ENCODE peak calls at places on chromosome 14, in nine cellular contexts. One of them, this sample, is unnamed.

GRCh38 chr14:54683882-54684794 is 117.2 kb downstream of the SAMD4A start:
- DNase-seq in hippocampal formation: no peak
- DNase-seq in Caki2: no peak
- DNase-seq in uterus: peak
- DNase-seq in T-helper 1 cell: no peak
- DNase-seq in left kidney: peak
- DNase-seq in HS-5: peak
- DNase-seq in iris pigment epithelial cell: peak
- DNase-seq in ELR: peak
- DNase-seq in this sample: no peak

GRCh38 chr14:78614651-78615050 is 444.5 kb downstream of the NRXN3 start:
- DNase-seq in hippocampal formation: no peak
- DNase-seq in Caki2: no peak
- DNase-seq in uterus: no peak
- DNase-seq in T-helper 1 cell: no peak
- DNase-seq in left kidney: no peak
- DNase-seq in HS-5: no peak
- DNase-seq in iris pigment epithelial cell: no peak
- DNase-seq in ELR: no peak
- DNase-seq in this sample: no peak

GRCh38 chr14:60656755-60657608 is 7.7 kb upstream of the SIX1 start:
- DNase-seq in hippocampal formation: no peak
- DNase-seq in Caki2: peak
- DNase-seq in uterus: peak
- DNase-seq in T-helper 1 cell: no peak
- DNase-seq in left kidney: peak
- DNase-seq in HS-5: peak
- DNase-seq in iris pigment epithelial cell: peak
- DNase-seq in ELR: peak
- DNase-seq in this sample: peak

GRCh38 chr14:78519863-78520262 is 349.7 kb downstream of the NRXN3 start:
- DNase-seq in hippocampal formation: no peak
- DNase-seq in Caki2: peak
- DNase-seq in uterus: no peak
- DNase-seq in T-helper 1 cell: no peak
- DNase-seq in left kidney: peak
- DNase-seq in HS-5: no peak
- DNase-seq in iris pigment epithelial cell: peak
- DNase-seq in ELR: peak
- DNase-seq in this sample: no peak

GRCh38 chr14:68687746-68688145 is 105.1 kb downstream of the ZFP36L1 start:
- DNase-seq in hippocampal formation: no peak
- DNase-seq in Caki2: peak
- DNase-seq in uterus: peak
- DNase-seq in T-helper 1 cell: no peak
- DNase-seq in left kidney: peak
- DNase-seq in HS-5: peak
- DNase-seq in iris pigment epithelial cell: peak
- DNase-seq in ELR: peak
- DNase-seq in this sample: no peak

GRCh38 chr14:47189911-47190503 is 485.4 kb downstream of the MDGA2 start:
- DNase-seq in hippocampal formation: no peak
- DNase-seq in Caki2: no peak
- DNase-seq in uterus: no peak
- DNase-seq in T-helper 1 cell: no peak
- DNase-seq in left kidney: peak
- DNase-seq in HS-5: no peak
- DNase-seq in iris pigment epithelial cell: no peak
- DNase-seq in ELR: no peak
- DNase-seq in this sample: no peak

GRCh38 chr14:84442481-84442880 is 1087.5 kb upstream of the FLRT2 start:
- DNase-seq in hippocampal formation: no peak
- DNase-seq in Caki2: no peak
- DNase-seq in uterus: no peak
- DNase-seq in T-helper 1 cell: no peak
- DNase-seq in left kidney: peak
- DNase-seq in HS-5: no peak
- DNase-seq in iris pigment epithelial cell: no peak
- DNase-seq in ELR: no peak
- DNase-seq in this sample: no peak

GRCh38 chr14:76326918-76327689 is 48.8 kb upstream of the ESRRB start:
- DNase-seq in hippocampal formation: no peak
- DNase-seq in Caki2: no peak
- DNase-seq in uterus: no peak
- DNase-seq in T-helper 1 cell: no peak
- DNase-seq in left kidney: no peak
- DNase-seq in HS-5: no peak
- DNase-seq in iris pigment epithelial cell: no peak
- DNase-seq in ELR: no peak
- DNase-seq in this sample: no peak

GRCh38 chr14:61811882-61812346 is 49.7 kb downstream of the SNAPC1 start:
- DNase-seq in hippocampal formation: no peak
- DNase-seq in Caki2: no peak
- DNase-seq in uterus: no peak
- DNase-seq in T-helper 1 cell: no peak
- DNase-seq in left kidney: no peak
- DNase-seq in HS-5: no peak
- DNase-seq in iris pigment epithelial cell: no peak
- DNase-seq in ELR: no peak
- DNase-seq in this sample: no peak

GRCh38 chr14:47422191-47422590 is 253.2 kb downstream of the MDGA2 start:
- DNase-seq in hippocampal formation: no peak
- DNase-seq in Caki2: no peak
- DNase-seq in uterus: no peak
- DNase-seq in T-helper 1 cell: no peak
- DNase-seq in left kidney: no peak
- DNase-seq in HS-5: no peak
- DNase-seq in iris pigment epithelial cell: no peak
- DNase-seq in ELR: no peak
- DNase-seq in this sample: no peak

GRCh38 chr14:104419865-104420458 is 159.6 kb upstream of the C14orf180 start:
- DNase-seq in hippocampal formation: no peak
- DNase-seq in Caki2: no peak
- DNase-seq in uterus: no peak
- DNase-seq in T-helper 1 cell: no peak
- DNase-seq in left kidney: no peak
- DNase-seq in HS-5: no peak
- DNase-seq in iris pigment epithelial cell: no peak
- DNase-seq in ELR: no peak
- DNase-seq in this sample: no peak

GRCh38 chr14:88168498-88169165 is 154.4 kb downstream of the KCNK10 start:
- DNase-seq in hippocampal formation: no peak
- DNase-seq in Caki2: no peak
- DNase-seq in uterus: no peak
- DNase-seq in T-helper 1 cell: peak
- DNase-seq in left kidney: peak
- DNase-seq in HS-5: no peak
- DNase-seq in iris pigment epithelial cell: peak
- DNase-seq in ELR: peak
- DNase-seq in this sample: no peak

GRCh38 chr14:76688373-76688671 is 72.9 kb upstream of the VASH1 start:
- DNase-seq in hippocampal formation: no peak
- DNase-seq in Caki2: no peak
- DNase-seq in uterus: no peak
- DNase-seq in T-helper 1 cell: no peak
- DNase-seq in left kidney: no peak
- DNase-seq in HS-5: no peak
- DNase-seq in iris pigment epithelial cell: no peak
- DNase-seq in ELR: no peak
- DNase-seq in this sample: no peak

GRCh38 chr14:65780566-65780965 is 368.0 kb downstream of the FUT8 start:
- DNase-seq in hippocampal formation: no peak
- DNase-seq in Caki2: no peak
- DNase-seq in uterus: no peak
- DNase-seq in T-helper 1 cell: no peak
- DNase-seq in left kidney: no peak
- DNase-seq in HS-5: no peak
- DNase-seq in iris pigment epithelial cell: no peak
- DNase-seq in ELR: no peak
- DNase-seq in this sample: no peak

GRCh38 chr14:104323551-104324175 is 185.3 kb downstream of the KIF26A start:
- DNase-seq in hippocampal formation: no peak
- DNase-seq in Caki2: no peak
- DNase-seq in uterus: no peak
- DNase-seq in T-helper 1 cell: no peak
- DNase-seq in left kidney: no peak
- DNase-seq in HS-5: no peak
- DNase-seq in iris pigment epithelial cell: no peak
- DNase-seq in ELR: no peak
- DNase-seq in this sample: no peak

GRCh38 chr14:22561661-22562579 is 27.1 kb downstream of the DAD1 start:
- DNase-seq in hippocampal formation: no peak
- DNase-seq in Caki2: no peak
- DNase-seq in uterus: no peak
- DNase-seq in T-helper 1 cell: peak
- DNase-seq in left kidney: no peak
- DNase-seq in HS-5: no peak
- DNase-seq in iris pigment epithelial cell: peak
- DNase-seq in ELR: no peak
- DNase-seq in this sample: no peak

GRCh38 chr14:27078176-27078575 is 480.3 kb upstream of the NOVA1 start:
- DNase-seq in hippocampal formation: no peak
- DNase-seq in Caki2: peak
- DNase-seq in uterus: no peak
- DNase-seq in T-helper 1 cell: no peak
- DNase-seq in left kidney: no peak
- DNase-seq in HS-5: no peak
- DNase-seq in iris pigment epithelial cell: no peak
- DNase-seq in ELR: no peak
- DNase-seq in this sample: peak

GRCh38 chr14:99929601-99930000 is 135.6 kb upstream of the EVL start:
- DNase-seq in hippocampal formation: no peak
- DNase-seq in Caki2: no peak
- DNase-seq in uterus: no peak
- DNase-seq in T-helper 1 cell: no peak
- DNase-seq in left kidney: no peak
- DNase-seq in HS-5: no peak
- DNase-seq in iris pigment epithelial cell: no peak
- DNase-seq in ELR: no peak
- DNase-seq in this sample: no peak

GRCh38 chr14:23864856-23865255 is 88.7 kb upstream of the DHRS4 start:
- DNase-seq in hippocampal formation: no peak
- DNase-seq in Caki2: no peak
- DNase-seq in uterus: no peak
- DNase-seq in T-helper 1 cell: no peak
- DNase-seq in left kidney: peak
- DNase-seq in HS-5: no peak
- DNase-seq in iris pigment epithelial cell: no peak
- DNase-seq in ELR: no peak
- DNase-seq in this sample: no peak

GRCh38 chr14:104098272-104099095 is 13.0 kb downstream of the ASPG start:
- DNase-seq in hippocampal formation: no peak
- DNase-seq in Caki2: no peak
- DNase-seq in uterus: no peak
- DNase-seq in T-helper 1 cell: no peak
- DNase-seq in left kidney: no peak
- DNase-seq in HS-5: no peak
- DNase-seq in iris pigment epithelial cell: no peak
- DNase-seq in ELR: no peak
- DNase-seq in this sample: no peak

GRCh38 chr14:28652782-28653181 is 113.8 kb upstream of the FOXG1 start:
- DNase-seq in hippocampal formation: no peak
- DNase-seq in Caki2: no peak
- DNase-seq in uterus: no peak
- DNase-seq in T-helper 1 cell: no peak
- DNase-seq in left kidney: no peak
- DNase-seq in HS-5: no peak
- DNase-seq in iris pigment epithelial cell: peak
- DNase-seq in ELR: peak
- DNase-seq in this sample: no peak

GRCh38 chr14:38948171-38948570 is 154.9 kb downstream of the SEC23A start:
- DNase-seq in hippocampal formation: no peak
- DNase-seq in Caki2: no peak
- DNase-seq in uterus: no peak
- DNase-seq in T-helper 1 cell: no peak
- DNase-seq in left kidney: no peak
- DNase-seq in HS-5: peak
- DNase-seq in iris pigment epithelial cell: peak
- DNase-seq in ELR: peak
- DNase-seq in this sample: no peak

GRCh38 chr14:22664261-22664660 is 20.1 kb upstream of the OR6J1 start:
- DNase-seq in hippocampal formation: no peak
- DNase-seq in Caki2: no peak
- DNase-seq in uterus: no peak
- DNase-seq in T-helper 1 cell: no peak
- DNase-seq in left kidney: peak
- DNase-seq in HS-5: no peak
- DNase-seq in iris pigment epithelial cell: peak
- DNase-seq in ELR: no peak
- DNase-seq in this sample: no peak

GRCh38 chr14:70714055-70714550 is 72.4 kb downstream of the TTC9 start:
- DNase-seq in hippocampal formation: no peak
- DNase-seq in Caki2: peak
- DNase-seq in uterus: no peak
- DNase-seq in T-helper 1 cell: peak
- DNase-seq in left kidney: peak
- DNase-seq in HS-5: no peak
- DNase-seq in iris pigment epithelial cell: peak
- DNase-seq in ELR: peak
- DNase-seq in this sample: peak

GRCh38 chr14:105326891-105327694 is 12.5 kb downstream of the PACS2 start:
- DNase-seq in hippocampal formation: no peak
- DNase-seq in Caki2: no peak
- DNase-seq in uterus: no peak
- DNase-seq in T-helper 1 cell: no peak
- DNase-seq in left kidney: peak
- DNase-seq in HS-5: no peak
- DNase-seq in iris pigment epithelial cell: no peak
- DNase-seq in ELR: no peak
- DNase-seq in this sample: no peak

GRCh38 chr14:51954657-51955056 is 34.7 kb upstream of the RTRAF start:
- DNase-seq in hippocampal formation: no peak
- DNase-seq in Caki2: no peak
- DNase-seq in uterus: no peak
- DNase-seq in T-helper 1 cell: no peak
- DNase-seq in left kidney: no peak
- DNase-seq in HS-5: no peak
- DNase-seq in iris pigment epithelial cell: no peak
- DNase-seq in ELR: no peak
- DNase-seq in this sample: no peak

GRCh38 chr14:75699331-75699730 is 38.3 kb downstream of the TTLL5 start:
- DNase-seq in hippocampal formation: no peak
- DNase-seq in Caki2: no peak
- DNase-seq in uterus: no peak
- DNase-seq in T-helper 1 cell: no peak
- DNase-seq in left kidney: no peak
- DNase-seq in HS-5: no peak
- DNase-seq in iris pigment epithelial cell: no peak
- DNase-seq in ELR: no peak
- DNase-seq in this sample: no peak

GRCh38 chr14:100078997-100079561 is 13.9 kb downstream of the EVL start:
- DNase-seq in hippocampal formation: no peak
- DNase-seq in Caki2: no peak
- DNase-seq in uterus: no peak
- DNase-seq in T-helper 1 cell: peak
- DNase-seq in left kidney: no peak
- DNase-seq in HS-5: no peak
- DNase-seq in iris pigment epithelial cell: peak
- DNase-seq in ELR: peak
- DNase-seq in this sample: no peak

GRCh38 chr14:43052897-43053296 is 1446.2 kb downstream of the LRFN5 start:
- DNase-seq in hippocampal formation: no peak
- DNase-seq in Caki2: no peak
- DNase-seq in uterus: no peak
- DNase-seq in T-helper 1 cell: no peak
- DNase-seq in left kidney: no peak
- DNase-seq in HS-5: no peak
- DNase-seq in iris pigment epithelial cell: no peak
- DNase-seq in ELR: no peak
- DNase-seq in this sample: no peak

GRCh38 chr14:65846469-65846868 is 433.9 kb downstream of the FUT8 start:
- DNase-seq in hippocampal formation: no peak
- DNase-seq in Caki2: no peak
- DNase-seq in uterus: no peak
- DNase-seq in T-helper 1 cell: no peak
- DNase-seq in left kidney: no peak
- DNase-seq in HS-5: no peak
- DNase-seq in iris pigment epithelial cell: no peak
- DNase-seq in ELR: peak
- DNase-seq in this sample: no peak

GRCh38 chr14:103576371-103577024 is 13.7 kb downstream of the COA8 start:
- DNase-seq in hippocampal formation: peak
- DNase-seq in Caki2: peak
- DNase-seq in uterus: peak
- DNase-seq in T-helper 1 cell: no peak
- DNase-seq in left kidney: peak
- DNase-seq in HS-5: no peak
- DNase-seq in iris pigment epithelial cell: peak
- DNase-seq in ELR: peak
- DNase-seq in this sample: peak

This sample was measured in kidney glomerular epithelial cell.